ENCODE peak calls at places on chromosomes 6 and 20, in eight cellular contexts. P is islet precursor cell; E is mesendoderm; W is T-helper 17 cell; O is SJSA1; X is activated naive CD4-positive, alpha-beta T cell; J is KG1; M is iris pigment epithelial cell. T is an unnamed sample.

GRCh38 chr6:146240307-146240706 is 211.4 kb downstream of the GRM1 start:
- DNase-seq in P (no peak), E (no peak), W (no peak), O (no peak), X (no peak), J (no peak), M (no peak), T (no peak)

GRCh38 chr6:122393339-122393896 is 6.0 kb upstream of the HSF2 start:
- DNase-seq in P (no peak), E (peak; percentile 14), W (no peak), O (no peak), X (no peak), J (no peak), M (no peak), T (peak; percentile 53)

GRCh38 chr6:43405354-43405753 is 22.0 kb upstream of the ABCC10 start:
- DNase-seq in P (no peak), E (no peak), W (no peak), O (no peak), X (no peak), J (no peak), M (peak; percentile 31), T (no peak)

GRCh38 chr6:66538548-66539135 is 831.6 kb upstream of the EYS start:
- DNase-seq in P (no peak), E (no peak), W (no peak), O (no peak), X (no peak), J (no peak), M (no peak), T (no peak)

GRCh38 chr6:43278524-43279078 is 19.5 kb upstream of the SLC22A7 start:
- DNase-seq in P (no peak), E (no peak), W (no peak), O (peak; percentile 48), X (no peak), J (no peak), M (peak; percentile 16), T (no peak)

GRCh38 chr6:104928141-104928540 is 28.8 kb upstream of the LIN28B start:
- DNase-seq in P (no peak), E (peak; percentile 50), W (no peak), O (no peak), X (no peak), J (no peak), M (no peak), T (no peak)

GRCh38 chr20:14444106-14444505 is 106.7 kb upstream of the FLRT3 start:
- DNase-seq in P (no peak), E (no peak), W (no peak), O (no peak), X (no peak), J (no peak), M (no peak), T (no peak)

GRCh38 chr20:57650756-57651483 is 30.7 kb upstream of the ZBP1 start:
- DNase-seq in P (peak; percentile 19), E (no peak), W (no peak), O (no peak), X (no peak), J (no peak), M (no peak), T (no peak)

GRCh38 chr6:484086-484728 is 92.7 kb downstream of the IRF4 start:
- DNase-seq in P (no peak), E (no peak), W (no peak), O (no peak), X (no peak), J (no peak), M (peak; percentile 39), T (no peak)

GRCh38 chr6:4136354-4136831 is 1.0 kb upstream of the ECI2 start:
- DNase-seq in P (no peak), E (no peak), W (no peak), O (no peak), X (no peak), J (no peak), M (no peak), T (no peak)

GRCh38 chr6:111122458-111123286 is 35.4 kb downstream of the SLC16A10 start:
- DNase-seq in P (no peak), E (no peak), W (no peak), O (no peak), X (no peak), J (no peak), M (no peak), T (no peak)

GRCh38 chr6:92446052-92446451 is 973.3 kb downstream of the EPHA7 start:
- DNase-seq in P (no peak), E (no peak), W (no peak), O (no peak), X (no peak), J (no peak), M (no peak), T (no peak)

GRCh38 chr6:5660772-5661171 is 346.0 kb downstream of the NRN1 start:
- DNase-seq in P (no peak), E (peak; percentile 78), W (no peak), O (no peak), X (no peak), J (no peak), M (no peak), T (no peak)

GRCh38 chr20:40637176-40637575 is 51.9 kb downstream of the MAFB start:
- DNase-seq in P (peak; percentile 8), E (no peak), W (no peak), O (no peak), X (no peak), J (no peak), M (no peak), T (no peak)

GRCh38 chr20:41398408-41398807 is 31.8 kb upstream of the EMILIN3 start:
- DNase-seq in P (no peak), E (no peak), W (no peak), O (no peak), X (no peak), J (no peak), M (peak; percentile 56), T (no peak)

GRCh38 chr20:10427060-10427692 is 6.8 kb downstream of the MKKS start:
- DNase-seq in P (no peak), E (peak; percentile 69), W (no peak), O (peak; percentile 44), X (no peak), J (no peak), M (peak; percentile 66), T (no peak)

GRCh38 chr20:6769953-6770831 is 2.7 kb downstream of the BMP2 start:
- DNase-seq in P (peak; percentile 92), E (peak; percentile 82), W (no peak), O (peak; percentile 6), X (no peak), J (no peak), M (peak; percentile 52), T (peak; percentile 49)

GRCh38 chr6:170027111-170028043 is 263.5 kb downstream of the DLL1 start:
- DNase-seq in P (peak; percentile 48), E (no peak), W (no peak), O (no peak), X (no peak), J (no peak), M (peak; percentile 8), T (no peak)

GRCh38 chr6:39982720-39983119 is 48.5 kb upstream of the MOCS1 start:
- DNase-seq in P (no peak), E (no peak), W (no peak), O (no peak), X (no peak), J (no peak), M (no peak), T (no peak)

GRCh38 chr6:169701953-169702639 is at the start of the genes C6orf120 and WDR27:
- DNase-seq in P (peak; percentile 98), E (peak; percentile 98), W (peak; percentile 93), O (peak; percentile 94), X (peak; percentile 96), J (peak; percentile 88), M (peak; percentile 97), T (peak; percentile 96)

GRCh38 chr6:159043236-159043635 is 1.6 kb downstream of the TAGAP start:
- DNase-seq in P (no peak), E (no peak), W (no peak), O (peak; percentile 60), X (no peak), J (peak; percentile 26), M (no peak), T (no peak)

GRCh38 chr6:107624050-107624449 is 134.1 kb downstream of the SOBP start:
- DNase-seq in P (no peak), E (no peak), W (no peak), O (no peak), X (no peak), J (no peak), M (no peak), T (no peak)

GRCh38 chr20:47262365-47263013 is 94.0 kb downstream of the ZMYND8 start:
- DNase-seq in P (no peak), E (no peak), W (no peak), O (no peak), X (no peak), J (no peak), M (no peak), T (no peak)

GRCh38 chr6:21438237-21438985 is 155.1 kb upstream of the SOX4 start:
- DNase-seq in P (no peak), E (no peak), W (no peak), O (no peak), X (no peak), J (no peak), M (peak; percentile 14), T (no peak)

GRCh38 chr6:132054525-132054924 is 103.4 kb upstream of the CCN2 start:
- DNase-seq in P (no peak), E (no peak), W (no peak), O (no peak), X (no peak), J (no peak), M (peak; percentile 90), T (no peak)

GRCh38 chr6:30043744-30044143 is 17.3 kb upstream of the POLR1H start:
- DNase-seq in P (no peak), E (no peak), W (no peak), O (no peak), X (no peak), J (no peak), M (no peak), T (no peak)

GRCh38 chr20:50475879-50476292 is 34.3 kb upstream of the PTPN1 start:
- DNase-seq in P (no peak), E (no peak), W (no peak), O (peak; percentile 28), X (no peak), J (no peak), M (peak; percentile 67), T (no peak)

GRCh38 chr20:63381781-63382431 is 20.8 kb upstream of the CHRNA4 start:
- DNase-seq in P (no peak), E (no peak), W (peak; percentile 34), O (peak; percentile 21), X (no peak), J (no peak), M (no peak), T (peak; percentile 71)

GRCh38 chr20:23484081-23484480 is 6.8 kb upstream of the CST8 start:
- DNase-seq in P (no peak), E (no peak), W (no peak), O (no peak), X (no peak), J (no peak), M (no peak), T (no peak)

GRCh38 chr6:135267085-135267484 is 86.0 kb downstream of the MYB start:
- DNase-seq in P (no peak), E (no peak), W (no peak), O (no peak), X (no peak), J (no peak), M (no peak), T (no peak)

GRCh38 chr6:50305660-50306059 is 255.9 kb upstream of the DEFB112 start:
- DNase-seq in P (peak; percentile 62), E (peak; percentile 54), W (no peak), O (no peak), X (no peak), J (no peak), M (no peak), T (no peak)

GRCh38 chr20:51529758-51530157 is 12.8 kb downstream of the NFATC2 start:
- DNase-seq in P (no peak), E (no peak), W (no peak), O (peak; percentile 11), X (peak; percentile 20), J (no peak), M (no peak), T (no peak)

GRCh38 chr20:1160991-1161390 is 23.8 kb downstream of the TMEM74B start:
- DNase-seq in P (peak; percentile 26), E (no peak), W (no peak), O (no peak), X (no peak), J (no peak), M (no peak), T (no peak)

GRCh38 chr6:27679308-27679967 is 206.5 kb upstream of the ZNF184 start:
- DNase-seq in P (no peak), E (peak; percentile 61), W (no peak), O (no peak), X (no peak), J (no peak), M (peak; percentile 47), T (peak; percentile 63)

T was measured in ELF-1.